ENCODE peak calls at places on chromosome 5, in five cellular contexts. Z is bronchial epithelial cell, R is lower lobe of right lung, H is adipocyte, Y is AG10803. M is an unnamed sample.

GRCh38 chr5:68376931-68377330 is 161.4 kb downstream of the PIK3R1 start:
- DNase-seq in Y (peak; percentile 50), Z (peak; percentile 89), R (no peak), H (peak; percentile 21), M (peak; percentile 59)

GRCh38 chr5:97098864-97099454 is 43.5 kb downstream of the LIX1 start:
- DNase-seq in H (peak; percentile 13), Z (no peak), Y (peak; percentile 3), R (no peak), M (no peak)

GRCh38 chr5:161283296-161283695 is 263.2 kb downstream of the GABRB2 start:
- DNase-seq in H (no peak), Y (no peak), R (no peak), Z (no peak), M (no peak)

GRCh38 chr5:133910596-133910995 is 57.8 kb downstream of the C5orf15 start:
- DNase-seq in Z (no peak), H (no peak), R (no peak), Y (no peak), M (no peak)

GRCh38 chr5:14958196-14958595 is 86.6 kb upstream of the ANKH start:
- DNase-seq in Z (peak; percentile 76), R (no peak), H (peak; percentile 42), Y (peak; percentile 18), M (peak; percentile 57)

GRCh38 chr5:125551246-125551645 is 804.8 kb upstream of the ZNF608 start:
- DNase-seq in R (no peak), H (peak; percentile 37), Z (peak; percentile 23), Y (peak; percentile 3), M (peak; percentile 60)

GRCh38 chr5:80958611-80959010 is 1.6 kb upstream of the RASGRF2 start:
- DNase-seq in Y (no peak), R (no peak), H (no peak), Z (no peak), M (no peak)

GRCh38 chr5:134465856-134466240 is 54.2 kb upstream of the CDKN2AIPNL start:
- DNase-seq in R (peak; percentile 89), Y (peak; percentile 89), Z (peak; percentile 78), H (peak; percentile 94), M (peak; percentile 94)

GRCh38 chr5:96548941-96549340 is 113.2 kb upstream of the CAST start:
- DNase-seq in H (peak; percentile 69), Z (no peak), R (no peak), Y (peak; percentile 61), M (peak; percentile 60)

GRCh38 chr5:4422247-4422646 is 717.9 kb upstream of the ADAMTS16 start:
- DNase-seq in R (no peak), Y (no peak), H (no peak), Z (peak; percentile 0), M (no peak)

GRCh38 chr5:131258733-131259132 is 5.1 kb upstream of the CDC42SE2 start:
- DNase-seq in Y (no peak), H (no peak), Z (peak; percentile 59), R (no peak), M (no peak)

GRCh38 chr5:29939988-29940387 is 1253.5 kb upstream of the CDH6 start:
- DNase-seq in R (no peak), H (no peak), Z (no peak), Y (no peak), M (no peak)

GRCh38 chr5:56270568-56271392 is 37.6 kb upstream of the ANKRD55 start:
- DNase-seq in R (peak; percentile 83), Y (peak; percentile 84), Z (peak; percentile 69), H (peak; percentile 93), M (peak; percentile 85)

GRCh38 chr5:73591698-73592501 is 26.4 kb downstream of the UTP15 start:
- DNase-seq in R (no peak), Z (peak; percentile 49), Y (peak; percentile 49), H (peak; percentile 52), M (peak; percentile 70)

GRCh38 chr5:95901676-95902646 is 59.7 kb downstream of the ELL2 start:
- DNase-seq in Y (no peak), Z (peak; percentile 96), H (no peak), R (no peak), M (peak; percentile 32)

GRCh38 chr5:61280205-61280604 is 51.9 kb upstream of the ZSWIM6 start:
- DNase-seq in Z (peak; percentile 97), H (peak; percentile 59), Y (peak; percentile 78), R (no peak), M (peak; percentile 77)

GRCh38 chr5:37619353-37619752 is 220.5 kb downstream of the GDNF start:
- DNase-seq in R (no peak), Y (peak; percentile 75), H (peak; percentile 72), Z (peak; percentile 7), M (peak; percentile 70)

GRCh38 chr5:159345336-159345735 is 15.0 kb upstream of the IL12B start:
- DNase-seq in R (no peak), Y (no peak), H (no peak), Z (no peak), M (no peak)

GRCh38 chr5:31232273-31232888 is 38.9 kb downstream of the CDH6 start:
- DNase-seq in R (no peak), Z (peak; percentile 62), H (peak; percentile 90), Y (peak; percentile 50), M (peak; percentile 90)

GRCh38 chr5:180807654-180808414 is 5.2 kb upstream of the MGAT1 start:
- DNase-seq in Z (peak; percentile 50), H (no peak), R (no peak), Y (peak; percentile 59), M (no peak)

GRCh38 chr5:135625061-135625460 is 46.3 kb upstream of the CXCL14 start:
- DNase-seq in H (no peak), Y (no peak), R (no peak), Z (no peak), M (no peak)

GRCh38 chr5:14560091-14560595 is 21.4 kb upstream of the OTULINL start:
- DNase-seq in R (no peak), H (no peak), Z (no peak), Y (no peak), M (no peak)

GRCh38 chr5:10485142-10485795 is 43.6 kb downstream of the ROPN1L start:
- DNase-seq in Z (no peak), R (peak; percentile 56), Y (peak; percentile 33), H (peak; percentile 97), M (peak; percentile 100)

GRCh38 chr5:27144456-27144855 is 106.1 kb upstream of the CDH9 start:
- DNase-seq in R (no peak), Z (peak; percentile 55), H (no peak), Y (no peak), M (no peak)

GRCh38 chr5:71767661-71768060 is 48.6 kb downstream of the CARTPT start:
- DNase-seq in R (no peak), H (peak; percentile 40), Y (no peak), Z (no peak), M (peak; percentile 23)

GRCh38 chr5:125870271-125870670 is 552.9 kb upstream of the GRAMD2B start:
- DNase-seq in R (no peak), H (peak; percentile 76), Y (peak; percentile 25), Z (no peak), M (peak; percentile 46)

GRCh38 chr5:179241175-179241574 is 104.1 kb downstream of the ADAMTS2 start:
- DNase-seq in Y (peak; percentile 39), R (peak; percentile 40), Z (no peak), H (no peak), M (peak; percentile 28)

GRCh38 chr5:109743770-109744212 is 54.1 kb downstream of the MAN2A1 start:
- DNase-seq in R (no peak), Z (peak; percentile 95), Y (peak; percentile 97), H (peak; percentile 76), M (peak; percentile 71)

GRCh38 chr5:133147815-133148634 is 96.2 kb downstream of the HSPA4 start:
- DNase-seq in R (no peak), H (no peak), Z (no peak), Y (no peak), M (no peak)

GRCh38 chr5:28808967-28809810 is 1770.8 kb upstream of the CDH9 start:
- DNase-seq in Z (no peak), Y (no peak), R (no peak), H (no peak), M (no peak)

DNA sequence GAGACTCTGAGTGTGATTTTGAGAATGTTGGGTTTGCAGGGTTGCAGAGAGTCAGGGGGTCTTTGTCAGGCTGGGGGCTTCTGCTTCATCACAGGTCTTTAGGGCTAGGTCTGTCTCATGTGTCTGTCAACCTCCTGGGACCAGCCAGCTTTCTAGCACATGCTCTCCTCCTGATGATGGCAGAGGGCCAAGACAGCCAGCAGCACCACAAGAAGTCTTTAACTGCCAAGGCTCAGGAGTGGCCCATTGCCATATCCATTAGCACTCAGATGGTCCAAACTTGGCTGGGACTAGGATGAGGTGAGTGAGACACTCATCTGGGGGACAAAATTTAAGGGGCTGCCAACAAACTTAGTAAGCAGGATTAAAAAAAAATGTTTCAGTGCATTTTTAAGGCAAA is 384.2 kb upstream of the CDH10 start:
- DNase-seq in Z (no peak), H (no peak), Y (no peak), R (no peak), M (no peak)
- H3K4me3 ChIP-seq in Z (no peak overlapping the region), H (no peak overlapping the region), Y (no peak overlapping the region), R (no peak overlapping the region), M (no peak overlapping the region)

GRCh38 chr5:172454355-172455086 is at the start of gene SH3PXD2B:
- DNase-seq in H (peak; percentile 79), Z (peak; percentile 16), Y (peak; percentile 41), R (peak; percentile 79), M (peak; percentile 68)
- H3K4me3 ChIP-seq in H (peak within 1 kb of the TSS; percentile 96), Z (peak within 1 kb of the TSS; percentile 71), Y (peak within 1 kb of the TSS; percentile 93), R (peak within 1 kb of the TSS; percentile 73), M (peak within 1 kb of the TSS; percentile 99)

DNA sequence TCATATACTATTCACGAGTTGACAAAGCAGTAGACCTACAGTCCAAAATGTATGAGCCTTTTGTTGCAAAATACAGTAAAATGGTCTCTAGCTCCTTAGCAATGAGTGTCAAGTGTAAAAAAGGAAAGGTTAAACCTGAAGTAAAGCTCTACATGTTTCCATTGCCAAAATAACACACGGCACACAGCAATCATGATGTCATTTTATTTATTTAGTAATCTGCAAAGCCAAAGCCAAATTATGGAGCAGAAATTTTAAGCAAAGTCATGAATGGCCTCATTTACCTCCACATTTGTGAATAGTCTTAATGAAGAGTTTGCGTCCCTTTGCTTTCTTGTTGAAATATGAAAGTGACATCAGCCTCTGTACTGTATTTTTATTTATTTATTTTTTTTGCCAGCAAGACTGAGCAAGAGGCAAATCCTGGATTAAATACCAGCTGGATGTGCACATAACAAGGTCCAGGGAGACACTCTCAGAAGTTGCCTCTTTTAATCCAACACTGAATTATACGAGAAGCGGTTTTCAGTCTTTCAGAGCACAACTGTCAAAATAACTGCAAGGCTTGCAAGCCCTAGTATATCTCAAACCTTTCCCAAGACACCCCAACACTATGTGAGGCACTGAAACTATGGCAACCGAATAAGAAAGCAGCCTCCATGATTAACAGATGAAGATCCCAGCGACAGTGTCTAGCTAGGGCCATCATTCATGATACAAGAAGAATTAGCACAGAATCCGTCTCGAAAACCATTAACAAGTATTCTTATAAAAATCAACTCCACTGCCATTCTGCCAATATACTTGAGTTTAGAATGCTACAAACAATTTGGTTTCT is 9.6 kb downstream of the SEMA6A start:
- DNase-seq in R (no peak), Z (no peak), H (no peak), Y (no peak), M (no peak)
- H3K4me3 ChIP-seq in R (no peak overlapping the region), Z (no peak overlapping the region), H (no peak overlapping the region), Y (no peak overlapping the region), M (no peak overlapping the region)

GRCh38 chr5:139745121-139745799 is 50.3 kb upstream of the PSD2 start:
- DNase-seq in R (no peak), Y (peak; percentile 79), Z (peak; percentile 59), H (peak; percentile 85), M (peak; percentile 86)

GRCh38 chr5:139745800-139746690 is 49.6 kb upstream of the PSD2 start:
- DNase-seq in R (peak; percentile 56), H (peak; percentile 85), Y (peak; percentile 66), Z (peak; percentile 66), M (peak; percentile 76)

GRCh38 chr5:139747583-139748504 is 47.8 kb upstream of the PSD2 start:
- DNase-seq in R (peak; percentile 53), H (peak; percentile 64), Z (no peak), Y (peak; percentile 45), M (peak; percentile 38)

GRCh38 chr5:139748505-139748826 is 47.1 kb upstream of the PSD2 start:
- DNase-seq in R (no peak), Z (no peak), Y (no peak), H (no peak), M (no peak)

GRCh38 chr5:139746691-139747582 is 48.7 kb upstream of the PSD2 start:
- DNase-seq in H (peak; percentile 34), R (no peak), Y (no peak), Z (no peak), M (peak; percentile 14)
- H3K4me3 ChIP-seq in H (peak overlapping the region; percentile 64), R (peak overlapping the region; percentile 53), Y (peak overlapping the region; percentile 39), Z (peak overlapping the region; percentile 24), M (no peak overlapping the region)